ENCODE peak calls at places on chromosomes 12 and 14, in four cellular contexts. L, C, G and E are unnamed samples.
A peak's percentile ranks its signal among the peaks of the same experiment; 100 is the strongest.

GRCh38 chr12:8065991-8066594 is at the start of gene C3AR1:
- DNase-seq in G (no peak), L (no peak), C (peak; percentile 39), E (no peak)

GRCh38 chr14:104999361-104999760 is 13.8 kb downstream of the CLBA1 start:
- DNase-seq in C (no peak), L (no peak), G (peak; percentile 39), E (no peak)

GRCh38 chr12:42128327-42128726 is 16.3 kb downstream of the GXYLT1 start:
- DNase-seq in G (no peak), C (no peak), L (no peak), E (no peak)

GRCh38 chr12:95548056-95548538 is 3.2 kb downstream of the USP44 start:
- DNase-seq in C (no peak), G (peak; percentile 76), L (no peak), E (no peak)

GRCh38 chr12:15276088-15276698 is 46.1 kb upstream of the PTPRO start:
- DNase-seq in G (no peak), C (no peak), L (no peak), E (no peak)

GRCh38 chr12:110498984-110499706 is 2.8 kb downstream of the VPS29 start:
- DNase-seq in C (no peak), L (no peak), G (no peak), E (no peak)

GRCh38 chr12:93802293-93802692 is 125.1 kb downstream of the CRADD start:
- DNase-seq in G (no peak), L (no peak), C (no peak), E (no peak)

GRCh38 chr14:54453252-54453651 is 12.1 kb upstream of the CNIH1 start:
- DNase-seq in G (no peak), C (no peak), L (no peak), E (no peak)

GRCh38 chr14:68694516-68695235 is 98.2 kb downstream of the ZFP36L1 start:
- DNase-seq in G (no peak), C (no peak), L (no peak), E (no peak)

GRCh38 chr12:98418357-98419075 is 96.9 kb upstream of the TMPO start:
- DNase-seq in L (peak; percentile 99), G (peak; percentile 95), C (no peak), E (peak; percentile 83)

GRCh38 chr12:74264692-74265091 is 272.9 kb upstream of the ATXN7L3B start:
- DNase-seq in C (no peak), L (no peak), G (no peak), E (no peak)

GRCh38 chr12:47878918-47879481 is 25.8 kb downstream of the VDR start:
- DNase-seq in C (no peak), L (no peak), G (peak; percentile 61), E (no peak)

GRCh38 chr14:54570047-54570446 is 3.1 kb downstream of the SAMD4A start:
- DNase-seq in L (no peak), G (no peak), C (no peak), E (no peak)

GRCh38 chr12:116665666-116666304 is 72.1 kb downstream of the SPRING1 start:
- DNase-seq in L (peak; percentile 32), G (peak; percentile 79), C (no peak), E (no peak)

GRCh38 chr12:128819293-128820144 is 4.2 kb downstream of the SLC15A4 start:
- DNase-seq in L (no peak), G (no peak), C (no peak), E (no peak)

GRCh38 chr14:51963164-51963733 is 26.1 kb upstream of the RTRAF start:
- DNase-seq in C (peak; percentile 20), L (no peak), G (no peak), E (no peak)

GRCh38 chr14:90717916-90718315 is 98.3 kb downstream of the TTC7B start:
- DNase-seq in L (peak; percentile 29), G (no peak), C (no peak), E (no peak)

GRCh38 chr12:4829161-4829792 is 80.4 kb upstream of the KCNA1 start:
- DNase-seq in G (no peak), C (no peak), L (no peak), E (no peak)

GRCh38 chr12:120639771-120640721 is at the start of gene CABP1:
- DNase-seq in L (no peak), G (peak; percentile 75), C (no peak), E (no peak)

GRCh38 chr14:104112113-104112505 is 26.3 kb upstream of the KIF26A start:
- DNase-seq in L (no peak), C (no peak), G (peak; percentile 50), E (no peak)

GRCh38 chr12:6890789-6891624 is 13.6 kb upstream of the LRRC23 start:
- DNase-seq in G (peak; percentile 99), L (peak; percentile 74), C (no peak), E (peak; percentile 91)

GRCh38 chr12:75759196-75759595 is 247.8 kb upstream of the KRR1 start:
- DNase-seq in L (no peak), G (no peak), C (no peak), E (no peak)

GRCh38 chr12:67617619-67618018 is 30.9 kb upstream of the DYRK2 start:
- DNase-seq in C (no peak), L (no peak), G (no peak), E (no peak)

GRCh38 chr14:103015426-103015825 is 41.9 kb downstream of the CDC42BPB start:
- DNase-seq in G (no peak), L (no peak), C (no peak), E (no peak)